ENCODE peak calls at places on chromosomes 2 and 18, in eight cellular contexts. Z, B, U, K, P, O, S and C are unnamed samples.

GRCh38 chr2:160293401-160293911 is 93.4 kb upstream of the ITGB6 start:
- DNase-seq in O (peak; percentile 94), U (peak; percentile 97), Z (peak; percentile 36), P (no peak), B (peak; percentile 95), K (no peak), S (no peak), C (peak; percentile 96)

GRCh38 chr18:46264255-46264654 is 160.1 kb downstream of the HAUS1 start:
- DNase-seq in O (no peak), S (no peak), K (peak; percentile 34), U (peak; percentile 48), Z (peak; percentile 14), P (no peak), B (peak; percentile 34), C (peak; percentile 45)

GRCh38 chr2:229446316-229446715 is 175.2 kb upstream of the PID1 start:
- DNase-seq in Z (no peak), P (no peak), U (no peak), S (no peak), O (no peak), K (no peak), B (no peak), C (no peak)

GRCh38 chr2:39550701-39551285 is 113.7 kb upstream of the MAP4K3 start:
- DNase-seq in P (no peak), U (no peak), Z (no peak), B (no peak), S (no peak), K (no peak), O (peak; percentile 38), C (no peak)

GRCh38 chr2:67215214-67215613 is 181.9 kb upstream of the ETAA1 start:
- DNase-seq in B (peak; percentile 40), U (peak; percentile 39), P (peak; percentile 64), Z (peak; percentile 17), K (peak; percentile 18), O (peak; percentile 92), S (no peak), C (peak; percentile 13)

GRCh38 chr2:133780099-133780996 is 212.1 kb upstream of the NCKAP5 start:
- DNase-seq in Z (peak; percentile 46), B (peak; percentile 73), U (peak; percentile 64), O (peak; percentile 86), S (no peak), K (peak; percentile 74), P (peak; percentile 68), C (peak; percentile 74)

GRCh38 chr2:2642906-2643890 is 312.1 kb upstream of the MYT1L start:
- DNase-seq in S (no peak), K (no peak), P (no peak), B (no peak), O (no peak), U (no peak), Z (no peak), C (no peak)

GRCh38 chr2:160034396-160034795 is 28.0 kb downstream of the PLA2R1 start:
- DNase-seq in U (no peak), Z (no peak), K (no peak), S (no peak), P (no peak), O (no peak), B (no peak), C (no peak)

GRCh38 chr2:128550801-128551416 is 232.2 kb upstream of the HS6ST1 start:
- DNase-seq in U (no peak), O (no peak), K (no peak), S (no peak), B (no peak), Z (no peak), P (no peak), C (no peak)

GRCh38 chr2:226215902-226216503 is 583.6 kb downstream of the IRS1 start:
- DNase-seq in K (no peak), S (no peak), P (peak; percentile 83), O (peak; percentile 54), U (peak; percentile 42), Z (no peak), B (peak; percentile 45), C (peak; percentile 15)

GRCh38 chr2:178811901-178812300 is 4.7 kb upstream of the TTN start:
- DNase-seq in U (no peak), Z (no peak), S (no peak), O (no peak), K (no peak), B (no peak), P (no peak), C (no peak)

GRCh38 chr2:192124576-192124975 is 70.2 kb downstream of the TMEFF2 start:
- DNase-seq in U (no peak), P (no peak), Z (no peak), S (no peak), B (peak; percentile 79), O (no peak), K (no peak), C (peak; percentile 76)

GRCh38 chr2:153828335-153828734 is 43.4 kb upstream of the GALNT13 start:
- DNase-seq in O (no peak), K (no peak), B (no peak), S (no peak), P (no peak), Z (no peak), U (no peak), C (no peak)

GRCh38 chr2:76008001-76008702 is 297.4 kb upstream of the GCFC2 start:
- DNase-seq in K (peak; percentile 1), O (no peak), Z (no peak), U (no peak), B (no peak), P (no peak), S (no peak), C (no peak)

GRCh38 chr2:60885683-60886082 is 4.3 kb downstream of the REL start:
- DNase-seq in B (no peak), K (no peak), Z (no peak), U (no peak), P (no peak), O (no peak), S (no peak), C (no peak)

GRCh38 chr18:13235981-13236380 is 17.4 kb downstream of the LDLRAD4 start:
- DNase-seq in Z (no peak), K (no peak), B (peak; percentile 49), U (no peak), S (no peak), O (no peak), P (no peak), C (no peak)

GRCh38 chr2:18399601-18400000 is 160.9 kb downstream of the RDH14 start:
- DNase-seq in U (peak; percentile 43), Z (no peak), B (no peak), K (no peak), O (peak; percentile 41), S (no peak), P (no peak), C (no peak)

GRCh38 chr2:6927186-6927585 is 10.0 kb downstream of the RNF144A start:
- DNase-seq in Z (no peak), K (no peak), S (no peak), P (no peak), O (no peak), U (no peak), B (no peak), C (no peak)

GRCh38 chr18:77178559-77178958 is 46.0 kb upstream of the MBP start:
- DNase-seq in U (peak; percentile 42), O (peak; percentile 27), S (no peak), Z (no peak), B (no peak), K (peak; percentile 62), P (no peak), C (no peak)

GRCh38 chr2:112817082-112817481 is 19.5 kb downstream of the IL1B start:
- DNase-seq in Z (no peak), S (no peak), O (no peak), P (no peak), B (no peak), U (no peak), K (no peak), C (no peak)

GRCh38 chr2:112813043-112813966 is 23.3 kb downstream of the IL1B start:
- DNase-seq in B (no peak), P (no peak), K (no peak), U (no peak), O (no peak), Z (no peak), S (no peak), C (no peak)

GRCh38 chr2:112812318-112813042 is 24.1 kb downstream of the IL1B start:
- DNase-seq in O (peak; percentile 96), U (peak; percentile 85), B (peak; percentile 74), K (peak; percentile 83), S (no peak), Z (peak; percentile 69), P (no peak), C (peak; percentile 51)

GRCh38 chr2:112811841-112812306 is 24.7 kb downstream of the IL1B start:
- DNase-seq in U (peak; percentile 99), K (no peak), P (peak; percentile 38), Z (peak; percentile 84), O (peak; percentile 96), B (peak; percentile 85), S (no peak), C (peak; percentile 88)

GRCh38 chr2:112814278-112814677 is 22.3 kb downstream of the IL1B start:
- DNase-seq in U (peak; percentile 97), K (no peak), O (peak; percentile 57), P (no peak), Z (peak; percentile 95), S (no peak), B (peak; percentile 71), C (peak; percentile 47)
- TF ChIP-seq CTCF in U (peak; percentile 31), K (no peak), O (no peak), P (no peak), Z (no peak), S (no peak), B (peak; percentile 32), C (peak; percentile 52)

GRCh38 chr2:73290049-73290839 is 3.1 kb downstream of the EGR4 start:
- DNase-seq in B (no peak), U (peak; percentile 48), P (peak; percentile 59), K (no peak), S (no peak), O (peak; percentile 41), Z (no peak), C (peak; percentile 18)
- TF ChIP-seq CTCF in B (peak; percentile 58), U (peak; percentile 74), P (peak; percentile 44), K (peak; percentile 93), S (peak; percentile 64), O (peak; percentile 51), Z (peak; percentile 42), C (peak; percentile 76)

DNA sequence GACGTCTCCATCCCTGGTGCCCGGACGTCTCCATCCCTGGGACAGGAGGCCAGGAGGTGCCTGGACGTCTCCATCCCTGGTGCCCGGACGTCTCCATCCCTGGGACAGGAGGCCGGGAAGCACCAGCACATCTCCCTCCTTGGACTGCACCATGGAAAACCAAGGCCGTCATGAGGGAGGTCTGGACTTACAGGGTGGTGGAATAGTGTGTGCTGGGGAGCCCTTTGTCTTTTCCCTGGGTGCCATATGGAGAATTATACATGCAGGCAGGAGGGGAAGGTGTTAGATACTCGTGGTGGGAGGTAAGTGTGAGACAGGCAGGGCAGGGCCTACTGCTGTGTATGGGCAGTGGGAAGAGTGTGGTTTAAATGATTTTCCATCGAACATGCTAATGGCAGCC is 52.9 kb downstream of the RTP5 start:
- DNase-seq in P (no peak), S (peak; percentile 22), O (no peak), U (no peak), Z (no peak), B (no peak), K (no peak), C (no peak)
- TF ChIP-seq CTCF in P (no peak), S (no peak), O (no peak), U (no peak), Z (no peak), B (no peak), K (no peak), C (no peak)

DNA sequence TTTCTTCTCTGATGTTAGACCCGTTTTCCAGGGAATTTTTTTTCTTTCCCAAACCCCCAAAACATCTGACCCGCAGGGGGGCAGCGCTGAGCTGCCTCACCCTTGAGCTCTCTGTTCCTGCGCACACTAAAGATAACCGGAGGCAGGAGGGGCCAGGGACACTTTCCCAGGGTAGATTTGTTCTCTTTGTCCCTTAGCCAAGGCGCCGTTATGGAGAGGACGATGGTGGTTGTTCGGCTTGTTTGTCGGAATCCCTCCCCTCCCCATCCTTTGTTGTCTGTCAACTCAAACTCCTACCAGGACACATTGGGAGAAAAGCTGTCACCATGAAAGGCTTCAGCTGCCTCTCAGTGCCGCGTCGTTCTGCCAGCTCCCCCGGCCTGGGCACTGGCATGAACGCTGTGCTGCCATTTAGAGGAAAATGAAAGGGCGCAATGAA is 62.3 kb downstream of the RND3 start:
- DNase-seq in P (peak; percentile 24), B (no peak), Z (no peak), O (peak; percentile 30), S (no peak), K (no peak), U (no peak), C (no peak)
- TF ChIP-seq CTCF in P (no peak), B (no peak), Z (no peak), O (peak; percentile 42), S (no peak), K (peak; percentile 36), U (peak; percentile 58), C (peak; percentile 42)